ENCODE peak calls at places on chromosome 16, in eight cellular contexts. J is cardiac fibroblast; M is aorta; E is uterus; A is lower lobe of right lung; X is A673; K is fibroblast of mammary gland; F is CD4-positive, alpha-beta memory T cell. B is an unnamed sample.

GRCh38 chr16:85360323-85361277 is 248.3 kb upstream of the CIBAR2 start:
- DNase-seq in F (no peak), X (no peak), E (no peak), M (no peak), A (peak), K (no peak), J (no peak), B (peak)

GRCh38 chr16:50202926-50203624 is 50.0 kb downstream of the TENT4B start:
- DNase-seq in M (no peak), X (peak), E (no peak), F (no peak), A (no peak), K (peak), J (peak), B (no peak)

GRCh38 chr16:48426244-48427135 is 41.3 kb upstream of the SIAH1 start:
- DNase-seq in X (no peak), J (peak), K (peak), M (no peak), F (no peak), E (no peak), A (no peak), B (no peak)

GRCh38 chr16:13359835-13360234 is 458.4 kb downstream of the SHISA9 start:
- DNase-seq in K (no peak), J (no peak), M (no peak), F (no peak), E (no peak), X (no peak), A (no peak), B (no peak)

GRCh38 chr16:66604376-66605176 is at the start of gene CMTM3:
- DNase-seq in M (peak), A (peak), J (peak), E (peak), X (peak), K (peak), F (peak), B (peak)

GRCh38 chr16:83606486-83607030 is 201.2 kb upstream of the HSBP1 start:
- DNase-seq in X (no peak), F (no peak), M (no peak), K (no peak), A (no peak), J (no peak), E (no peak), B (no peak)

GRCh38 chr16:4668313-4668960 is 24.9 kb upstream of the NUDT16L1 start:
- DNase-seq in J (no peak), M (no peak), E (no peak), A (no peak), X (no peak), K (no peak), F (no peak), B (no peak)

GRCh38 chr16:66996324-66996982 is 8.1 kb downstream of the CES4A start:
- DNase-seq in K (peak), J (peak), F (no peak), E (peak), M (peak), A (no peak), X (no peak), B (no peak)

GRCh38 chr16:77183137-77183536 is 7.9 kb upstream of the MON1B start:
- DNase-seq in M (no peak), A (no peak), X (no peak), K (no peak), E (no peak), J (peak), F (no peak), B (no peak)

GRCh38 chr16:56637814-56638750 is at the start of gene MT1A:
- DNase-seq in A (peak), E (peak), J (peak), X (no peak), F (no peak), M (peak), K (peak), B (no peak)

GRCh38 chr16:24036614-24037013 is 200.8 kb downstream of the PRKCB start:
- DNase-seq in F (peak), A (no peak), X (peak), E (no peak), K (peak), J (peak), M (no peak), B (peak)

GRCh38 chr16:24036038-24036543 is 200.3 kb downstream of the PRKCB start:
- DNase-seq in E (no peak), J (no peak), F (no peak), A (no peak), M (no peak), X (peak), K (no peak), B (no peak)

GRCh38 chr16:24037335-24037734 is 201.6 kb downstream of the PRKCB start:
- DNase-seq in K (no peak), E (no peak), X (no peak), J (no peak), A (no peak), M (no peak), F (no peak), B (no peak)

DNA sequence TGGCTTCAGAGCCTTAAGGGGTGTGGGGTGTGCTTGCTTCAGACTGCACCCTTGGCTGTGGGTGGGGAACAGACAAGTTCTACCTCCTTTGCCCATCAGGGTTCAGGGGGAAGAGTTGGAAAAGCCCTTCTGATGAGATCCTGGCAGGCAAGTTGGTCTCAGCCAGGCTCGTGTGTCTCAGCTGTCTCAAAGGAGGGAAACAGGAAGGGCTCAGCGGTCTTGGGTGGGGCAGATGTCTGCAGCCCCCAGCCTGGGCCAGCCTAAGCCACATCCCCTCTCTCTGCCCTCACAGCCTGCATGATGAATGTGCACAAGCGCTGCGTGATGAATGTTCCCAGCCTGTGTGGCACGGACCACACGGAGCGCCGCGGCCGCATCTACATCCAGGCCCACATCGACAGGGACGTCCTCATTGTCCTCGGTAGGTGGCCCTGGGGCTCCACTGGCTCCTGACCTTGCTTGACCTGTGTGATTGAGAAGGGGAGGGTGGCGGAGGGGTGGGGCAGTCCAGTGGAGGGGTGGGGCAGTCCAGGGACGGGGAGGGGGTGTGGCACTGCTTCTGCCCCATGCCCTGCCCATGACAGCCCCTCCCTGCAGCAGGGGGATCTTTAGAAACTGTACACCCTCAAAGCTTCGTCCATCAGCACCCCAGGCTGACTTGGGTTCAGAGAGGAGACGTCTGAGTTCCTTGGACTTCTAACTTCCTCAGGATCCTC is 199.5 kb downstream of the PRKCB start:
- DNase-seq in J (no peak), F (peak), M (no peak), X (no peak), E (no peak), A (no peak), K (no peak), B (no peak)
- H3K4me3 ChIP-seq in J (no peak), F (no peak), M (no peak), X (no peak), E (no peak), A (no peak), K (no peak), B (no peak)

GRCh38 chr16:87064731-87065720 is 252.2 kb downstream of the C16orf95 start:
- DNase-seq in K (no peak), E (no peak), A (no peak), X (no peak), J (no peak), F (no peak), M (no peak), B (no peak)
- H3K4me3 ChIP-seq in K (no peak), E (no peak), A (no peak), X (no peak), J (no peak), F (no peak), M (peak), B (no peak)

DNA sequence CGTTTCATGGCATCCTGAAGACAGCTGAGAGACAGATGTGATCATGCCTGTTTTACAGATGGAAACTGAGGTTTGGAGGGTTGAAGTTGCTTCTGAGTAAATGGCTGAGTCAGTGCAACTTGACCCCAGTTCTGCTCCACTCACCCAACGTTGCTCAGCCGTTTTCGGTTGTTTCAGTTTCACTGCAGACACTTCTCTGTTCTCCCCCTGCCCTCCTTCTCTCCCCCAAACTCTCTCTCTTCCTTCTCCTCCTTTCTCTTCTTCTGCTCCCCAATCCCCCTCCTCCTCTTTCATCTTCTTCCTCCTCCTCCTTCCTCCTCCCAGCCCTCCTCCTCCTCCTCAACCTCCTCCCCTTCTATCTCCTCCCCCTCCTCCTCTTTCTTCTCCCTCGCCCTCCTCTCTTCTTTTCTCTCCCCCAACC is 9.4 kb upstream of the CEP20 start:
- DNase-seq in X (no peak), J (no peak), A (no peak), K (peak), E (no peak), M (no peak), F (no peak), B (no peak)
- H3K4me3 ChIP-seq in X (no peak), J (no peak), A (no peak), K (no peak), E (no peak), M (no peak), F (no peak), B (no peak)

GRCh38 chr16:69351309-69352027 is at the start of gene TMED6:
- DNase-seq in M (no peak), E (no peak), J (no peak), X (no peak), K (no peak), A (no peak), F (no peak), B (no peak)
- H3K4me3 ChIP-seq in M (no peak), E (no peak), J (no peak), X (no peak), K (no peak), A (no peak), F (no peak), B (no peak)